ENCODE peak calls at places on chromosomes 16 and 17, in five cellular contexts. I, Y, J, H and B are unnamed samples.

GRCh38 chr17:63382826-63383225 is 63.3 kb downstream of the CYB561 start:
- DNase-seq in I (no peak), J (no peak), Y (no peak), H (no peak), B (no peak)

GRCh38 chr16:14314116-14314515 is 243.0 kb downstream of the MRTFB start:
- DNase-seq in I (no peak), J (no peak), H (no peak), Y (no peak), B (no peak)

GRCh38 chr16:50696575-50697420 is 3.4 kb downstream of the NOD2 start:
- DNase-seq in J (no peak), H (no peak), Y (peak; percentile 72), I (no peak), B (no peak)

GRCh38 chr17:36848008-36848902 is 89.0 kb upstream of the LHX1 start:
- DNase-seq in Y (no peak), I (no peak), H (no peak), J (no peak), B (no peak)

GRCh38 chr16:10069374-10069773 is 112.9 kb downstream of the GRIN2A start:
- DNase-seq in H (peak; percentile 37), I (no peak), Y (no peak), J (no peak), B (no peak)

GRCh38 chr17:30236807-30237206 is 1.3 kb upstream of the SLC6A4 start:
- DNase-seq in H (peak; percentile 86), I (no peak), J (peak; percentile 10), Y (peak; percentile 30), B (no peak)

GRCh38 chr16:57258226-57258909 is 13.3 kb downstream of the ARL2BP start:
- DNase-seq in J (no peak), I (no peak), H (no peak), Y (no peak), B (no peak)

GRCh38 chr17:68616334-68616733 is 15.2 kb upstream of the FAM20A start:
- DNase-seq in J (no peak), H (no peak), Y (no peak), I (no peak), B (no peak)

GRCh38 chr17:40417258-40417608 is 463 bp downstream of the TOP2A start:
- DNase-seq in H (peak; percentile 49), I (no peak), Y (peak; percentile 23), J (no peak), B (no peak)

GRCh38 chr16:48353565-48354163 is 31.5 kb downstream of the SIAH1 start:
- DNase-seq in I (peak; percentile 22), Y (peak; percentile 81), H (peak; percentile 71), J (peak; percentile 48), B (peak; percentile 42)

GRCh38 chr16:57774886-57775285 is 27.4 kb downstream of the KIFC3 start:
- DNase-seq in H (no peak), Y (no peak), J (no peak), I (no peak), B (no peak)

GRCh38 chr16:23286131-23286532 is 16.0 kb upstream of the SCNN1B start:
- DNase-seq in H (no peak), Y (no peak), I (no peak), J (no peak), B (no peak)

GRCh38 chr16:71421911-71422310 is 19.9 kb downstream of the TLE7 start:
- DNase-seq in I (no peak), J (no peak), Y (peak; percentile 7), H (peak; percentile 16), B (no peak)

GRCh38 chr16:12461201-12461600 is 342.5 kb downstream of the CPPED1 start:
- DNase-seq in Y (no peak), H (no peak), J (no peak), I (no peak), B (no peak)

GRCh38 chr16:20938426-20938825 is 37.9 kb downstream of the LYRM1 start:
- DNase-seq in J (no peak), I (no peak), H (no peak), Y (no peak), B (no peak)

GRCh38 chr16:578870-579405 is 9.2 kb downstream of the PIGQ start:
- DNase-seq in H (peak; percentile 86), J (peak; percentile 46), I (peak; percentile 45), Y (peak; percentile 84), B (no peak)

GRCh38 chr17:83122834-83123233 is 43.4 kb downstream of the METRNL start:
- DNase-seq in I (no peak), J (no peak), H (no peak), Y (no peak), B (no peak)

GRCh38 chr17:64369007-64369893 is 21.4 kb downstream of the PECAM1 start:
- DNase-seq in H (no peak), Y (no peak), J (no peak), I (no peak), B (no peak)

GRCh38 chr17:420479-421175 is 68.0 kb upstream of the RPH3AL start:
- DNase-seq in H (no peak), Y (no peak), I (no peak), J (no peak), B (no peak)